ENCODE peak calls at places on chromosome 2, in ten cellular contexts. H is ACHN; U is SK-N-SH; F is left colon; A is effector CD4-positive, alpha-beta T cell; N is left ventricle myocardium inferior; C is NCI-H345; O is RPMI7951; L is hepatic stellate cell; I is Daoy. D is an unnamed sample.

GRCh38 chr2:30798536-30798991 is 8.7 kb downstream of the CAPN13 start:
- DNase-seq in I (no peak), H (no peak), L (no peak), A (no peak), O (no peak), C (peak; percentile 84), F (peak; percentile 34), N (no peak), U (no peak), D (no peak)

GRCh38 chr2:64165696-64166095 is 21.5 kb upstream of the PELI1 start:
- DNase-seq in F (no peak), C (no peak), U (no peak), L (no peak), I (peak; percentile 54), H (no peak), N (no peak), O (no peak), A (no peak), D (peak; percentile 4)

GRCh38 chr2:162840598-162841246 is 2.2 kb upstream of the KCNH7 start:
- DNase-seq in L (peak; percentile 24), O (peak; percentile 52), N (no peak), A (no peak), F (peak; percentile 40), I (peak; percentile 48), U (no peak), C (peak; percentile 6), H (peak; percentile 85), D (peak; percentile 19)

GRCh38 chr2:111184725-111185495 is 64.2 kb downstream of the BCL2L11 start:
- DNase-seq in O (no peak), N (no peak), A (no peak), F (no peak), I (no peak), H (no peak), U (no peak), C (no peak), L (no peak), D (no peak)

GRCh38 chr2:225512873-225513580 is 113.5 kb downstream of the NYAP2 start:
- DNase-seq in A (no peak), C (no peak), F (no peak), O (peak; percentile 54), L (no peak), N (no peak), U (no peak), H (no peak), I (peak; percentile 2), D (no peak)

GRCh38 chr2:191359186-191359585 is 114.0 kb downstream of the MYO1B start:
- DNase-seq in H (no peak), I (no peak), U (no peak), A (no peak), L (no peak), O (no peak), C (no peak), F (no peak), N (no peak), D (no peak)

GRCh38 chr2:83536489-83537020 is 922.5 kb downstream of the SUCLG1 start:
- DNase-seq in I (no peak), F (no peak), U (no peak), N (no peak), L (no peak), A (no peak), C (no peak), O (no peak), H (no peak), D (no peak)

GRCh38 chr2:113977060-113977659 is 87.3 kb downstream of the ACTR3 start:
- DNase-seq in C (peak; percentile 36), H (no peak), N (no peak), F (no peak), L (no peak), I (no peak), U (no peak), A (no peak), O (peak; percentile 84), D (no peak)

GRCh38 chr2:31539505-31539904 is 41.2 kb downstream of the SRD5A2 start:
- DNase-seq in C (no peak), N (no peak), O (no peak), F (no peak), H (no peak), A (no peak), L (no peak), I (no peak), U (no peak), D (no peak)

GRCh38 chr2:152453129-152453642 is 118.2 kb downstream of the FMNL2 start:
- DNase-seq in N (no peak), H (no peak), A (no peak), C (no peak), F (no peak), U (no peak), O (no peak), I (no peak), L (no peak), D (peak; percentile 62)